ENCODE peak calls at places on chromosomes 4 and X, in eight cellular contexts. S, I, M, B, P, Z, O and C are unnamed samples.

GRCh38 chrX:129741880-129742758 is 3.3 kb downstream of the XPNPEP2 start:
- DNase-seq in S (no peak), I (no peak), M (no peak), B (peak; percentile 10), P (no peak), Z (no peak), O (no peak), C (no peak)

GRCh38 chrX:106481341-106481740 is 130.4 kb upstream of the RADX start:
- DNase-seq in S (peak; percentile 35), I (no peak), M (no peak), B (peak; percentile 79), P (no peak), Z (peak; percentile 21), O (peak; percentile 87), C (peak; percentile 50)

GRCh38 chr4:93810340-93810992 is 18.1 kb upstream of the ATOH1 start:
- DNase-seq in S (peak; percentile 37), I (peak; percentile 52), M (peak; percentile 47), B (no peak), P (no peak), Z (no peak), O (no peak), C (peak; percentile 30)

GRCh38 chr4:6608758-6609414 is 31.6 kb upstream of the MRFAP1 start:
- DNase-seq in S (no peak), I (no peak), M (no peak), B (peak; percentile 29), P (peak; percentile 30), Z (no peak), O (no peak), C (no peak)

GRCh38 chrX:1727531-1728027 is 112.7 kb downstream of the ASMT start:
- DNase-seq in S (no peak), I (no peak), M (no peak), B (no peak), P (no peak), Z (no peak), O (peak; percentile 82), C (no peak)

GRCh38 chr4:75876218-75876617 is 26.0 kb downstream of the PPEF2 start:
- DNase-seq in S (no peak), I (no peak), M (no peak), B (no peak), P (no peak), Z (no peak), O (no peak), C (no peak)

GRCh38 chr4:38313175-38313574 is 350.8 kb upstream of the KLF3 start:
- DNase-seq in S (peak; percentile 83), I (no peak), M (no peak), B (no peak), P (no peak), Z (no peak), O (no peak), C (peak; percentile 52)

GRCh38 chrX:44459501-44459900 is 83.2 kb downstream of the FUNDC1 start:
- DNase-seq in S (no peak), I (no peak), M (no peak), B (no peak), P (no peak), Z (no peak), O (no peak), C (no peak)

GRCh38 chrX:95949588-95949987 is 735.1 kb upstream of the DIAPH2 start:
- DNase-seq in S (no peak), I (no peak), M (no peak), B (no peak), P (no peak), Z (no peak), O (peak; percentile 76), C (no peak)

GRCh38 chr4:90845777-90846176 is 718.6 kb downstream of the CCSER1 start:
- DNase-seq in S (no peak), I (no peak), M (no peak), B (no peak), P (no peak), Z (no peak), O (no peak), C (no peak)

GRCh38 chr4:75018811-75019210 is 85.9 kb downstream of the PARM1 start:
- DNase-seq in S (no peak), I (no peak), M (no peak), B (no peak), P (no peak), Z (no peak), O (no peak), C (no peak)

GRCh38 chr4:22515888-22516541 is at the start of gene ADGRA3:
- DNase-seq in S (peak; percentile 80), I (peak; percentile 78), M (peak; percentile 78), B (peak; percentile 90), P (peak; percentile 79), Z (peak; percentile 69), O (peak; percentile 65), C (peak; percentile 84)

GRCh38 chr4:141290771-141291170 is 70.1 kb downstream of the ZNF330 start:
- DNase-seq in S (no peak), I (no peak), M (no peak), B (no peak), P (no peak), Z (no peak), O (no peak), C (no peak)

GRCh38 chr4:101033986-101034385 is 313.3 kb downstream of the PPP3CA start:
- DNase-seq in S (no peak), I (no peak), M (no peak), B (no peak), P (no peak), Z (no peak), O (no peak), C (no peak)

GRCh38 chr4:4225915-4226605 is 669 bp downstream of the OTOP1 start:
- DNase-seq in S (no peak), I (no peak), M (no peak), B (no peak), P (no peak), Z (no peak), O (no peak), C (no peak)
- H3K27me3 ChIP-seq in S (peaks cover 64% of the 10 kb centered on the region), I (no peaks in the 10 kb centered on the region), M (peaks cover 57% of the 10 kb centered on the region), B (peaks cover 97% of the 10 kb centered on the region), P (peaks cover 85% of the 10 kb centered on the region), Z (no peaks in the 10 kb centered on the region), O (peaks cover 34% of the 10 kb centered on the region), C (no peaks in the 10 kb centered on the region)

GRCh38 chr4:84502955-84503373 is 3.9 kb upstream of the NKX6-1 start:
- DNase-seq in S (no peak), I (no peak), M (no peak), B (no peak), P (no peak), Z (no peak), O (no peak), C (no peak)
- H3K27me3 ChIP-seq in S (peaks cover 100% of the 10 kb centered on the region), I (peaks cover 3% of the 10 kb centered on the region), M (peaks cover 97% of the 10 kb centered on the region), B (peaks cover 93% of the 10 kb centered on the region), P (peaks cover 100% of the 10 kb centered on the region), Z (peaks cover 10% of the 10 kb centered on the region), O (peaks cover 52% of the 10 kb centered on the region), C (peaks cover 11% of the 10 kb centered on the region)

GRCh38 chr4:111985386-111985890 is 159.8 kb upstream of the FAM241A start:
- DNase-seq in S (no peak), I (no peak), M (no peak), B (peak; percentile 9), P (no peak), Z (no peak), O (peak; percentile 74), C (no peak)
- H3K27me3 ChIP-seq in S (no peaks in the 10 kb centered on the region), I (no peaks in the 10 kb centered on the region), M (no peaks in the 10 kb centered on the region), B (no peaks in the 10 kb centered on the region), P (peaks cover 49% of the 10 kb centered on the region), Z (no peaks in the 10 kb centered on the region), O (no peaks in the 10 kb centered on the region), C (no peaks in the 10 kb centered on the region)

GRCh38 chr4:1508161-1509160 is 102.2 kb upstream of the NKX1-1 start:
- DNase-seq in S (no peak), I (peak; percentile 7), M (peak; percentile 41), B (no peak), P (no peak), Z (no peak), O (no peak), C (peak; percentile 1)

GRCh38 chr4:1511441-1512041 is 105.3 kb upstream of the NKX1-1 start:
- DNase-seq in S (no peak), I (peak; percentile 31), M (peak; percentile 46), B (no peak), P (peak; percentile 39), Z (no peak), O (no peak), C (peak; percentile 43)

GRCh38 chr4:1510931-1511330 is 104.7 kb upstream of the NKX1-1 start:
- DNase-seq in S (no peak), I (no peak), M (peak; percentile 32), B (no peak), P (no peak), Z (no peak), O (no peak), C (no peak)

GRCh38 chr4:1506956-1507721 is 100.9 kb upstream of the NKX1-1 start:
- DNase-seq in S (no peak), I (no peak), M (peak; percentile 20), B (no peak), P (no peak), Z (peak; percentile 3), O (no peak), C (no peak)

DNA sequence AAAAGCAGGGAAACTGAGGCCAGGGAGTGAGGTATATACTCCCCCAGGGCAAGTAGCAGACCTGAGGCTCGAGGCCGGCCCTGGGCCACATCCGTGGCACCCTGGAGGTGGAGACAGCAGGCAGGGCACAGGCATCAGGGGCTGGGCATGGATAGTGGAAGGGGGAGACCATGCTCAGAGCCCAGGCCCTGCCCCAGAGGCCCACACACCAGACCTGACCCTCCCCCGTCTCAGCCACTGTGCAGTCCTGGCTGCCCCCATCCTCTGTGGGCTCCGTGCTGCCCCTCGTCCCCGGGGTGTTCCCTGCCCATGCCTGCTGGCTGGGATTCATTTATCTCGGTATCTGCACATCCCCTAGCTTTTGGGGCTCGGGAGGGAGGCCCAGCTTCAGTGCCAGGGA is 103.1 kb upstream of the NKX1-1 start:
- DNase-seq in S (no peak), I (no peak), M (peak; percentile 35), B (no peak), P (no peak), Z (no peak), O (no peak), C (no peak)
- H3K27me3 ChIP-seq in S (peaks cover 64% of the 10 kb centered on the region), I (no peaks in the 10 kb centered on the region), M (peaks cover 43% of the 10 kb centered on the region), B (peaks cover 11% of the 10 kb centered on the region), P (peaks cover 80% of the 10 kb centered on the region), Z (no peaks in the 10 kb centered on the region), O (no peaks in the 10 kb centered on the region), C (no peaks in the 10 kb centered on the region)

DNA sequence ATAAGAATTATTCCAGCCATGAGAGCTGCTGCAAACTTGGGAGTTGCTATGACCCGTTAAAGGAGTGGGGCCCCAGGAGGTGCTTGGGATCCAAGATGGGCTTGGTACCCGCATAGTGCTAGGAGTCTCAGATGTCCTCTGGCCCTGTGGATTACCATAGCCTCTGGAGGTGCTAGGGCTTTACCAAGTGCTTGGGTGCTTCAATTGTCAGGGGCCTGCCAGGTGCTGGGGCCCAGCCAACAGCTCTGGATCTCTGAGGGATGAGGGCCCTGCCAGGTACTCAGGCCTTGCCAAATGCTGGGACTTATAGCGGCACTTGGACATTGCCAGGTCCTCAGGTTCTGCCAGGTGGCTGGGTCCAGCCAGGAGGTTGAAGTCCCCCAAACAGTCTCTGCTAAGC is 32.0 kb upstream of the USP51 start:
- DNase-seq in S (no peak), I (no peak), M (no peak), B (no peak), P (no peak), Z (no peak), O (no peak), C (no peak)
- H3K27me3 ChIP-seq in S (no peaks in the 10 kb centered on the region), I (no peaks in the 10 kb centered on the region), M (no peaks in the 10 kb centered on the region), B (no peaks in the 10 kb centered on the region), P (no peaks in the 10 kb centered on the region), Z (no peaks in the 10 kb centered on the region), O (no peaks in the 10 kb centered on the region), C (no peaks in the 10 kb centered on the region)